ENCODE peak calls at places on chromosomes 13 and 19, in nine cellular contexts. V is adrenal gland, T is OCI-LY7, D is neural progenitor cell, G is GM23248, E is retinal pigment epithelial cell, M is AG04450, B is tibial artery, P is colonic mucosa. X is an unnamed sample.
A peak's percentile ranks its signal among the peaks of the same experiment; 100 is the strongest.

GRCh38 chr13:111252449-111253124 is 67.9 kb upstream of the TEX29 start:
- DNase-seq in V (no peak), T (no peak), D (no peak), G (peak; percentile 63), E (no peak), M (no peak), B (no peak), P (no peak), X (no peak)

GRCh38 chr13:25752957-25753540 is 298.8 kb downstream of the SHISA2 start:
- DNase-seq in V (no peak), T (no peak), D (no peak), G (peak; percentile 80), E (peak; percentile 29), M (peak; percentile 18), B (peak; percentile 68), P (peak; percentile 68), X (no peak)

GRCh38 chr13:100397627-100398026 is 191.0 kb downstream of the GGACT start:
- DNase-seq in V (no peak), T (no peak), D (no peak), G (no peak), E (no peak), M (no peak), B (no peak), P (no peak), X (no peak)

GRCh38 chr19:2154587-2155075 is 3.3 kb upstream of the AP3D1 start:
- DNase-seq in V (no peak), T (no peak), D (no peak), G (peak; percentile 65), E (peak; percentile 46), M (no peak), B (no peak), P (peak; percentile 64), X (no peak)

GRCh38 chr13:74452176-74452575 is 318.0 kb upstream of the KLF12 start:
- DNase-seq in V (no peak), T (no peak), D (no peak), G (no peak), E (no peak), M (no peak), B (no peak), P (no peak), X (no peak)

GRCh38 chr13:93505104-93505952 is 278.7 kb downstream of the GPC6 start:
- DNase-seq in V (no peak), T (no peak), D (no peak), G (peak; percentile 57), E (no peak), M (no peak), B (no peak), P (no peak), X (no peak)

GRCh38 chr19:2481466-2481865 is 5.5 kb downstream of the GADD45B start:
- DNase-seq in V (no peak), T (no peak), D (no peak), G (no peak), E (no peak), M (no peak), B (peak; percentile 75), P (no peak), X (no peak)

GRCh38 chr13:50015263-50015662 is at the start of gene KCNRG:
- DNase-seq in V (no peak), T (no peak), D (no peak), G (peak; percentile 62), E (no peak), M (no peak), B (no peak), P (no peak), X (no peak)

GRCh38 chr19:4557186-4557970 is 2.1 kb downstream of the SEMA6B start:
- DNase-seq in V (no peak), T (peak; percentile 16), D (no peak), G (no peak), E (no peak), M (no peak), B (no peak), P (no peak), X (no peak)
- H3K4me3 ChIP-seq in V (no peak overlapping the region), T (no peak overlapping the region), D (no peak overlapping the region), G (no peak overlapping the region), E (no peak overlapping the region), M (no peak overlapping the region), B (no peak overlapping the region), P (no peak overlapping the region), X (no peak overlapping the region)

GRCh38 chr13:28822161-28822560 is 2.0 kb downstream of the MTUS2 start:
- DNase-seq in V (no peak), T (no peak), D (no peak), G (no peak), E (no peak), M (no peak), B (no peak), P (no peak), X (no peak)
- H3K4me3 ChIP-seq in V (no peak overlapping the region), T (no peak overlapping the region), D (no peak overlapping the region), G (no peak overlapping the region), E (no peak overlapping the region), M (no peak overlapping the region), B (no peak overlapping the region), P (no peak overlapping the region), X (no peak overlapping the region)

GRCh38 chr13:98752942-98753290 is 444 bp upstream of the SLC15A1 start:
- DNase-seq in V (no peak), T (no peak), D (no peak), G (no peak), E (no peak), M (no peak), B (no peak), P (no peak), X (no peak)

GRCh38 chr13:98752111-98752941 is at the start of gene SLC15A1:
- DNase-seq in V (no peak), T (no peak), D (peak; percentile 33), G (peak; percentile 34), E (no peak), M (no peak), B (no peak), P (no peak), X (no peak)

GRCh38 chr13:98749501-98749900 is 3.0 kb downstream of the SLC15A1 start:
- DNase-seq in V (no peak), T (no peak), D (no peak), G (peak; percentile 96), E (no peak), M (no peak), B (no peak), P (no peak), X (no peak)

GRCh38 chr13:98755116-98755515 is 2.6 kb upstream of the SLC15A1 start:
- DNase-seq in V (no peak), T (no peak), D (no peak), G (no peak), E (no peak), M (no peak), B (no peak), P (no peak), X (no peak)

DNA sequence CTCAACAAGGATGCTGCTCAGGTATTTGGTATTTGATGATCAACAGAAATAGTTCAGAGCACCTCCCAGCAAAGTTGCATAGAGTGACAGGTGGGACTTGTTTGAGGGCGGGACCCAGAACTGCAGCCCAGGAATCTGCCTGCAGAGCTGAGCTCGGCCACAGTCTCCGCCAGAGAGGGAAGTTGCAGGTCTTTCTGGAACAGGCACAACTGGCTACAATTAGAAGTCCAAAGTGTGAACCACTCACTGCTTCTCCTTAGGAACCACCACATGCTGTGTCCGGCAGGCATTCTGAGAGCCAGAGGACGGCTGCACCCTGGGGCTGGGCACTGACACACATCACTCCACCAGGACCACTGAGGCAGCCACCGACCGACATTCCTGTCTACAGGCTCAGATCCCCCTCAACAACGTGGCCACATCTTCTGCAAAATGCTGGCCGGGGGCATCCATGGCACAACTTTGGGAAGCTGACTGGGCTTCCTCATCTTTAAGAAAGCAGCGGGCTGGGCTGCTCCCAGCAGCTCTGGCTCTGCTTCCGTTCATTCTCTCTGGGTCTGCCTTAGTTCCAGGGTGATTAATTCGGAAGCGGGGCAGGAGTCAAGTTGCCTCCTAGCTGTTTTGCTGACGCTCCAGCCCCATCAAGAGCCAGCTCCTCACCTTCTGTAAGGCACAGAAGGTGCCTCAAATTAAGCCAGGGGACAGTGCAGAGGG is 918 bp downstream of the SLC15A1 start:
- DNase-seq in V (no peak), T (no peak), D (peak; percentile 43), G (peak; percentile 74), E (no peak), M (no peak), B (no peak), P (no peak), X (no peak)
- H3K4me3 ChIP-seq in V (no peak overlapping the region), T (no peak overlapping the region), D (peak overlapping the region; percentile 57), G (peak overlapping the region; percentile 48), E (peak overlapping the region; percentile 31), M (no peak overlapping the region), B (peak overlapping the region; percentile 41), P (peak overlapping the region; percentile 42), X (peak overlapping the region; percentile 52)

DNA sequence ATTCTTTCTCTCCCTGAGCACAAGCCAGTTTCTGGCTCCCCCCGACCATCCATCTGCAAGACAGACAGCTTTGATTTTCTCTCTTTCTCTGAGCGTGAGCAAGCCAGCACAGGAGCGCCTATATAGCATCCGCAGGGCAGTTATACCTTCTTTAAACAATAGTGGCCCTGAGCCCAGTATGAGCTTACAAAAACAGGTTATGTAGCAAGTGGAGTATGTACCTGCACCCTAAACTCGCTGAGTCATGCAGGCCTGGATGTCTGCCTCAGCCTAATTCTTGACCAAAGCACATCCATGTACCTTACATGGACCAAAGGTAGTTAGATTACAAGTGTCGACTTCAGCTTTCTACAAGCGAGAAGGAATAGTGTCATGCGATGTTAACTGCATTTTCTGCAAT is 61.7 kb downstream of the RAP2A start:
- DNase-seq in V (no peak), T (no peak), D (no peak), G (no peak), E (no peak), M (no peak), B (no peak), P (no peak), X (no peak)
- H3K4me3 ChIP-seq in V (no peak overlapping the region), T (no peak overlapping the region), D (no peak overlapping the region), G (no peak overlapping the region), E (no peak overlapping the region), M (no peak overlapping the region), B (no peak overlapping the region), P (no peak overlapping the region), X (no peak overlapping the region)

GRCh38 chr19:5293607-5294089 is 47.0 kb downstream of the PTPRS start:
- DNase-seq in V (peak; percentile 50), T (no peak), D (peak; percentile 88), G (peak; percentile 78), E (no peak), M (no peak), B (no peak), P (no peak), X (no peak)
- H3K4me3 ChIP-seq in V (no peak overlapping the region), T (peak overlapping the region; percentile 72), D (peak overlapping the region; percentile 96), G (peak overlapping the region; percentile 81), E (peak overlapping the region; percentile 77), M (peak overlapping the region; percentile 77), B (peak overlapping the region; percentile 89), P (peak overlapping the region; percentile 45), X (peak overlapping the region; percentile 46)

X was measured in epithelial cell of proximal tubule.